ENCODE peak calls at places on chromosomes 16 and 17, in seven cellular contexts. One of them, this sample, is unnamed.

GRCh38 chr17:10114931-10115535 is 83.4 kb downstream of the GAS7 start:
- DNase-seq in pancreas: peak; percentile 81
- DNase-seq in SK-N-SH: peak; percentile 75
- DNase-seq in stomach: peak; percentile 69
- DNase-seq in body of pancreas: peak; percentile 49
- DNase-seq in Panc1: no peak
- DNase-seq in A549: peak; percentile 87
- DNase-seq in this sample: peak; percentile 77

GRCh38 chr17:50561796-50562195 is 1.3 kb downstream of the CACNA1G start:
- DNase-seq in pancreas: no peak
- DNase-seq in SK-N-SH: no peak
- DNase-seq in stomach: no peak
- DNase-seq in body of pancreas: no peak
- DNase-seq in Panc1: no peak
- DNase-seq in A549: no peak
- DNase-seq in this sample: no peak

GRCh38 chr17:49951362-49952080 is 17.5 kb upstream of the DLX4 start:
- DNase-seq in pancreas: no peak
- DNase-seq in SK-N-SH: peak; percentile 36
- DNase-seq in stomach: no peak
- DNase-seq in body of pancreas: no peak
- DNase-seq in Panc1: no peak
- DNase-seq in A549: no peak
- DNase-seq in this sample: no peak

GRCh38 chr17:40440166-40440565 is 3.1 kb upstream of the IGFBP4 start:
- DNase-seq in pancreas: no peak
- DNase-seq in SK-N-SH: no peak
- DNase-seq in stomach: no peak
- DNase-seq in body of pancreas: no peak
- DNase-seq in Panc1: no peak
- DNase-seq in A549: no peak
- DNase-seq in this sample: no peak

GRCh38 chr17:12667299-12667958 is 1.7 kb downstream of the MYOCD start:
- DNase-seq in pancreas: no peak
- DNase-seq in SK-N-SH: peak; percentile 13
- DNase-seq in stomach: no peak
- DNase-seq in body of pancreas: no peak
- DNase-seq in Panc1: peak; percentile 13
- DNase-seq in A549: peak; percentile 70
- DNase-seq in this sample: no peak

GRCh38 chr17:74276561-74277009 is 2.6 kb downstream of the DNAI2 start:
- DNase-seq in pancreas: no peak
- DNase-seq in SK-N-SH: no peak
- DNase-seq in stomach: no peak
- DNase-seq in body of pancreas: no peak
- DNase-seq in Panc1: no peak
- DNase-seq in A549: no peak
- DNase-seq in this sample: no peak

GRCh38 chr16:8852534-8852933 is 16.3 kb downstream of the CARHSP1 start:
- DNase-seq in pancreas: no peak
- DNase-seq in SK-N-SH: no peak
- DNase-seq in stomach: no peak
- DNase-seq in body of pancreas: no peak
- DNase-seq in Panc1: no peak
- DNase-seq in A549: no peak
- DNase-seq in this sample: peak; percentile 15

GRCh38 chr16:27739606-27740357 is 189.8 kb downstream of the KATNIP start:
- DNase-seq in pancreas: no peak
- DNase-seq in SK-N-SH: no peak
- DNase-seq in stomach: no peak
- DNase-seq in body of pancreas: no peak
- DNase-seq in Panc1: no peak
- DNase-seq in A549: no peak
- DNase-seq in this sample: no peak

GRCh38 chr16:18839555-18839954 is 38.2 kb upstream of the ARL6IP1 start:
- DNase-seq in pancreas: no peak
- DNase-seq in SK-N-SH: no peak
- DNase-seq in stomach: peak; percentile 30
- DNase-seq in body of pancreas: no peak
- DNase-seq in Panc1: no peak
- DNase-seq in A549: no peak
- DNase-seq in this sample: peak; percentile 58

GRCh38 chr16:29765167-29766032 is 12.7 kb upstream of the ZG16 start:
- DNase-seq in pancreas: peak; percentile 74
- DNase-seq in SK-N-SH: no peak
- DNase-seq in stomach: no peak
- DNase-seq in body of pancreas: peak; percentile 79
- DNase-seq in Panc1: no peak
- DNase-seq in A549: no peak
- DNase-seq in this sample: peak; percentile 80

GRCh38 chr17:50163846-50164696 is 1.7 kb upstream of the SGCA start:
- DNase-seq in pancreas: no peak
- DNase-seq in SK-N-SH: no peak
- DNase-seq in stomach: no peak
- DNase-seq in body of pancreas: no peak
- DNase-seq in Panc1: no peak
- DNase-seq in A549: no peak
- DNase-seq in this sample: no peak

GRCh38 chr17:77372444-77373297 is 231.9 kb downstream of the SEC14L1 start:
- DNase-seq in pancreas: peak; percentile 65
- DNase-seq in SK-N-SH: peak; percentile 98
- DNase-seq in stomach: peak; percentile 76
- DNase-seq in body of pancreas: peak; percentile 65
- DNase-seq in Panc1: no peak
- DNase-seq in A549: no peak
- DNase-seq in this sample: peak; percentile 77

GRCh38 chr17:19296786-19297778 is 59.9 kb downstream of the EPN2 start:
- DNase-seq in pancreas: no peak
- DNase-seq in SK-N-SH: no peak
- DNase-seq in stomach: no peak
- DNase-seq in body of pancreas: no peak
- DNase-seq in Panc1: no peak
- DNase-seq in A549: no peak
- DNase-seq in this sample: no peak

GRCh38 chr16:84891149-84891795 is 71.5 kb downstream of the CRISPLD2 start:
- DNase-seq in pancreas: no peak
- DNase-seq in SK-N-SH: no peak
- DNase-seq in stomach: no peak
- DNase-seq in body of pancreas: no peak
- DNase-seq in Panc1: no peak
- DNase-seq in A549: no peak
- DNase-seq in this sample: no peak

GRCh38 chr16:84893467-84893848 is 73.7 kb downstream of the CRISPLD2 start:
- DNase-seq in pancreas: no peak
- DNase-seq in SK-N-SH: no peak
- DNase-seq in stomach: no peak
- DNase-seq in body of pancreas: no peak
- DNase-seq in Panc1: no peak
- DNase-seq in A549: no peak
- DNase-seq in this sample: no peak

GRCh38 chr16:84890427-84890826 is 70.6 kb downstream of the CRISPLD2 start:
- DNase-seq in pancreas: no peak
- DNase-seq in SK-N-SH: no peak
- DNase-seq in stomach: no peak
- DNase-seq in body of pancreas: no peak
- DNase-seq in Panc1: no peak
- DNase-seq in A549: no peak
- DNase-seq in this sample: no peak

GRCh38 chr16:84893849-84894599 is 74.2 kb downstream of the CRISPLD2 start:
- DNase-seq in pancreas: no peak
- DNase-seq in SK-N-SH: no peak
- DNase-seq in stomach: no peak
- DNase-seq in body of pancreas: no peak
- DNase-seq in Panc1: no peak
- DNase-seq in A549: no peak
- DNase-seq in this sample: no peak

DNA sequence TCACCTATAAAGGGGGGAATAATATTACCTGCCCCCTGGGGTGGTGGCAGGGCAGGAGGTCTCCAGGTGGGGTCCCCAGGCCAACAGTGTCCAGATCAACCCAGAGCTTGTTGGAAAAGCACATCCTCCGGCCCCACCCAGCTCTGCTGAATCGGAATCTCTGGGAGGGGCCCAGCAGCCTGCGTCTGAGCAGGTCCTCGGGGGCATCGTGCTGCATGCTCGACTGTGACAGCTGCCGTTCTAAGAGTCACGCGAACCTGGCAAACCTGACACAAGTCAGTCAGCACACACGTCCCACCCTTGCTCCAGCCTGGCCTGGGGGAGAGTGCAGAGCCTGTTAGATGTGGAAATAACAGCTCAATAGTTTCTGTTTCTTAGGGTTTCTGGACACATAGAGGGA is 72.3 kb downstream of the CRISPLD2 start:
- DNase-seq in pancreas: no peak
- DNase-seq in SK-N-SH: no peak
- DNase-seq in stomach: no peak
- DNase-seq in body of pancreas: no peak
- DNase-seq in Panc1: no peak
- DNase-seq in A549: no peak
- DNase-seq in this sample: no peak
- H3K27ac ChIP-seq in pancreas: no peak overlapping the region
- H3K27ac ChIP-seq in SK-N-SH: no peak overlapping the region
- H3K27ac ChIP-seq in stomach: no peak overlapping the region
- H3K27ac ChIP-seq in body of pancreas: no peak overlapping the region
- H3K27ac ChIP-seq in Panc1: no peak overlapping the region
- H3K27ac ChIP-seq in A549: no peak overlapping the region
- H3K27ac ChIP-seq in this sample: no peak overlapping the region

GRCh38 chr16:11482946-11483748 is 103.6 kb downstream of the LITAF start:
- DNase-seq in pancreas: no peak
- DNase-seq in SK-N-SH: no peak
- DNase-seq in stomach: no peak
- DNase-seq in body of pancreas: no peak
- DNase-seq in Panc1: no peak
- DNase-seq in A549: no peak
- DNase-seq in this sample: no peak

GRCh38 chr16:11484691-11485258 is 101.9 kb downstream of the LITAF start:
- DNase-seq in pancreas: no peak
- DNase-seq in SK-N-SH: no peak
- DNase-seq in stomach: no peak
- DNase-seq in body of pancreas: no peak
- DNase-seq in Panc1: no peak
- DNase-seq in A549: no peak
- DNase-seq in this sample: no peak

GRCh38 chr16:11487289-11487688 is 99.4 kb downstream of the LITAF start:
- DNase-seq in pancreas: no peak
- DNase-seq in SK-N-SH: no peak
- DNase-seq in stomach: no peak
- DNase-seq in body of pancreas: no peak
- DNase-seq in Panc1: no peak
- DNase-seq in A549: no peak
- DNase-seq in this sample: no peak

GRCh38 chr16:11488304-11488703 is 98.4 kb downstream of the LITAF start:
- DNase-seq in pancreas: no peak
- DNase-seq in SK-N-SH: no peak
- DNase-seq in stomach: no peak
- DNase-seq in body of pancreas: no peak
- DNase-seq in Panc1: no peak
- DNase-seq in A549: no peak
- DNase-seq in this sample: no peak

DNA sequence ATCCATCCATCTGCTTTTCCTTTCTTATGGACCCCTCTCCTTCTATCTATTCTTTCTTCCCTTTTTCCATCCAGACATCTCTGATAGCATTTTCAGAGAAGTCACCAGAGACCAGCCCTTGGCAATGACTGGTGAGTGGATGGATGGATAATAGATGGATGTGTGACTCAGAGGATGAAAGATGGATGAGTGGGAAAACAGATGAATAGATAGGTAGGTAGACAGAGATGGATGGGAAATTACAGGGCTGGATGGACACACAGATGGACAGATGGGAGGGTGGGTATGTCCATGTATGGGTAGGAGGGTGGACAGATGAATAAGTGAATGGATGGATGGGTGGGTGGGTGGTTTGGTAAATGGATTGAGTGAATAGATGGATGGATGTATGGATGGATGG is 101.0 kb downstream of the LITAF start:
- DNase-seq in pancreas: no peak
- DNase-seq in SK-N-SH: no peak
- DNase-seq in stomach: no peak
- DNase-seq in body of pancreas: no peak
- DNase-seq in Panc1: no peak
- DNase-seq in A549: no peak
- DNase-seq in this sample: no peak
- H3K4me1 ChIP-seq in pancreas: no peaks in the 10 kb centered on the region
- H3K4me1 ChIP-seq in SK-N-SH: no peaks in the 10 kb centered on the region
- H3K4me1 ChIP-seq in stomach: no peaks in the 10 kb centered on the region
- H3K4me1 ChIP-seq in body of pancreas: no peaks in the 10 kb centered on the region
- H3K4me1 ChIP-seq in Panc1: no peaks in the 10 kb centered on the region
- H3K4me1 ChIP-seq in A549: no peaks in the 10 kb centered on the region
- H3K4me1 ChIP-seq in this sample: no peaks in the 10 kb centered on the region

GRCh38 chr17:75875940-75876189 is 2.5 kb downstream of the TRIM47 start:
- DNase-seq in pancreas: no peak
- DNase-seq in SK-N-SH: peak; percentile 64
- DNase-seq in stomach: no peak
- DNase-seq in body of pancreas: no peak
- DNase-seq in Panc1: no peak
- DNase-seq in A549: no peak
- DNase-seq in this sample: no peak
- H3K27ac ChIP-seq in pancreas: peak overlapping the region; percentile 89
- H3K27ac ChIP-seq in SK-N-SH: no peak overlapping the region
- H3K27ac ChIP-seq in stomach: peak overlapping the region; percentile 93
- H3K27ac ChIP-seq in body of pancreas: peak overlapping the region; percentile 93
- H3K27ac ChIP-seq in Panc1: peak overlapping the region; percentile 88
- H3K27ac ChIP-seq in A549: peak overlapping the region; percentile 92
- H3K27ac ChIP-seq in this sample: peak overlapping the region; percentile 98

GRCh38 chr17:75397217-75397616 is 8.3 kb downstream of the GRB2 start:
- DNase-seq in pancreas: no peak
- DNase-seq in SK-N-SH: no peak
- DNase-seq in stomach: no peak
- DNase-seq in body of pancreas: no peak
- DNase-seq in Panc1: no peak
- DNase-seq in A549: no peak
- DNase-seq in this sample: no peak

GRCh38 chr17:75398279-75398678 is 7.2 kb downstream of the GRB2 start:
- DNase-seq in pancreas: no peak
- DNase-seq in SK-N-SH: no peak
- DNase-seq in stomach: no peak
- DNase-seq in body of pancreas: no peak
- DNase-seq in Panc1: no peak
- DNase-seq in A549: no peak
- DNase-seq in this sample: no peak

GRCh38 chr17:75396781-75397180 is 8.7 kb downstream of the GRB2 start:
- DNase-seq in pancreas: no peak
- DNase-seq in SK-N-SH: no peak
- DNase-seq in stomach: no peak
- DNase-seq in body of pancreas: no peak
- DNase-seq in Panc1: no peak
- DNase-seq in A549: no peak
- DNase-seq in this sample: no peak

GRCh38 chr17:75394332-75394918 is 11.1 kb downstream of the GRB2 start:
- DNase-seq in pancreas: peak; percentile 17
- DNase-seq in SK-N-SH: peak; percentile 46
- DNase-seq in stomach: no peak
- DNase-seq in body of pancreas: no peak
- DNase-seq in Panc1: no peak
- DNase-seq in A549: no peak
- DNase-seq in this sample: no peak

DNA sequence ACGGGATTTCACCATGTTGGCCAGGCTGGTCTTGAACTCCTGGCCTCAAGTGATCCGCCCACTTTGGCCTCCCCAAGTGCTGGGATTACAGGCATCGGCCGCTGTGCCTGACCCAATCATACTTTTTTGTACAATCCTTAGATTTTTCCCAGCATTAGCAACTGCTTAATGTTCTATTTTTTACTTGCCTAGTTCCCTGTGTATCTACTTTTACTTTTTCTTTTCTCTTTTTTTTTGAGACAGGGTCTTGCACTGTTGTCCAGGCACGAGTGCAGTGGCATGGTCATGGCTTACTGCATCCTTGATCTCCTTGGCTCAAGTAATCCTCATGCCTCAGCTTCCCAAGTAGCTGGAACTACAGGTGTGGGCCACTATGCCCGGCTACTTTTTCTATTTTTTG is 9.5 kb downstream of the GRB2 start:
- DNase-seq in pancreas: no peak
- DNase-seq in SK-N-SH: no peak
- DNase-seq in stomach: no peak
- DNase-seq in body of pancreas: no peak
- DNase-seq in Panc1: no peak
- DNase-seq in A549: no peak
- DNase-seq in this sample: no peak
- H3K4me1 ChIP-seq in pancreas: peaks cover 17% of the 10 kb centered on the region
- H3K4me1 ChIP-seq in SK-N-SH: peaks cover 9% of the 10 kb centered on the region
- H3K4me1 ChIP-seq in stomach: peaks cover 86% of the 10 kb centered on the region
- H3K4me1 ChIP-seq in body of pancreas: peaks cover 29% of the 10 kb centered on the region
- H3K4me1 ChIP-seq in Panc1: peaks cover 38% of the 10 kb centered on the region
- H3K4me1 ChIP-seq in A549: peaks cover 30% of the 10 kb centered on the region
- H3K4me1 ChIP-seq in this sample: peaks cover 10% of the 10 kb centered on the region